ENCODE peak calls at places on chromosomes 7 and 10, in four cellular contexts. H, K, M and R are unnamed samples.

GRCh38 chr10:22319559-22320558 is 1.0 kb upstream of the BMI1 start:
- DNase-seq in H (no peak), K (no peak), M (no peak), R (peak)

GRCh38 chr10:21114683-21115082 is 217.6 kb upstream of the NEBL start:
- DNase-seq in H (no peak), K (no peak), M (no peak), R (no peak)

GRCh38 chr7:118492466-118492865 is 268.0 kb downstream of the ANKRD7 start:
- DNase-seq in H (no peak), K (no peak), M (no peak), R (no peak)

GRCh38 chr10:102549549-102549948 is 45.8 kb downstream of the SUFU start:
- DNase-seq in H (no peak), K (no peak), M (peak), R (no peak)

GRCh38 chr10:24904830-24905229 is 47.6 kb downstream of the PRTFDC1 start:
- DNase-seq in H (no peak), K (no peak), M (no peak), R (no peak)

GRCh38 chr10:69434926-69435325 is 16.3 kb upstream of the TSPAN15 start:
- DNase-seq in H (peak), K (no peak), M (no peak), R (no peak)

GRCh38 chr7:23471090-23471859 is 984 bp upstream of the IGF2BP3 start:
- DNase-seq in H (no peak), K (peak), M (no peak), R (peak)

GRCh38 chr10:18689498-18689897 is 30.3 kb downstream of the ARL5B start:
- DNase-seq in H (no peak), K (peak), M (no peak), R (peak)

GRCh38 chr7:82204694-82205093 is 238.9 kb downstream of the CACNA2D1 start:
- DNase-seq in H (no peak), K (no peak), M (peak), R (peak)

GRCh38 chr10:132652936-132653590 is 115.5 kb downstream of the INPP5A start:
- DNase-seq in H (no peak), K (no peak), M (no peak), R (no peak)

GRCh38 chr7:107661081-107661864 is 645 bp downstream of the SLC26A4 start:
- DNase-seq in H (peak), K (peak), M (no peak), R (peak)

GRCh38 chr10:90592903-90593302 is 264.9 kb downstream of the HTR7 start:
- DNase-seq in H (peak), K (peak), M (no peak), R (peak)

GRCh38 chr10:85959239-85959638 is 407.4 kb downstream of the GRID1 start:
- DNase-seq in H (no peak), K (no peak), M (no peak), R (no peak)

GRCh38 chr10:89086801-89087513 is 96.4 kb downstream of the FAS start:
- DNase-seq in H (peak), K (no peak), M (peak), R (peak)

GRCh38 chr7:140625908-140626868 is 14.4 kb downstream of the DENND2A start:
- DNase-seq in H (peak), K (peak), M (peak), R (peak)

GRCh38 chr10:133303206-133303605 is 5.5 kb downstream of the TUBGCP2 start:
- DNase-seq in H (no peak), K (no peak), M (no peak), R (no peak)

DNA sequence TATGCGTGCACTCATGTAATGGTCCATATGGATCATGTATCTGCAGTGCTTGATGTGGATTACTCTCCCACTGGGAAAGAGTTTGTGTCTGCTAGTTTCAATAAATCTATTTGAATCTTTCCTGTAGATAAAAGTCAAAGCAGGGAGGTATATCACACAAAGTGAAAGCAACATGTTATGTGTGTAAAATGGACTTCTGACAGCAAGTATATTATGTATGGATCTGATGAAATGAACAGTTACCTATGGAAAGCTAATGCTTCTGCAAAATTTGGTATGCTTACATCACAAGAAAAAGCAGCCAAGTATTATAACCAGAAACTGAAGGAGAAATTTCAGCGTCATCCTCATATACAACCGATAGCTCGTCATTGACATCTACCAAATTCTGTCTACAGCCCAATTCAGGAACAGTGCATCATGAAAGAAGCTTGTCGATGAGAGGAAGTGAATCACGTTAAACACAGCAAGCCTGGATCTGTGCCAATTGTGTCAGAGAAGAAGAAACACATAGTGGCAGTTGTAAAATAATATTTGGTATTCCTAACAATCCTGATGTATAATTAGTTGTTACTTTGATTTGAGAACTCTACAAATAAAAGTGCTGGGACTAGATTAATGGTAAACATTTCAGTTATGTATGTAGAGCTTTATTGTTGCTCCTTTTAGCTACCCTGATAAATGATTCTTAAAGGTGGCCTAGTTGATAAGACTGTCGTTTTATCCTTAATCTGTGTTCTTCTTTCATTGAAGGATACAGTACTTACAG is 14.2 kb upstream of the SYPL1 start:
- DNase-seq in H (no peak), K (no peak), M (no peak), R (no peak)
- H3K4me3 ChIP-seq in H (no peak), K (no peak), M (no peak), R (no peak)

DNA sequence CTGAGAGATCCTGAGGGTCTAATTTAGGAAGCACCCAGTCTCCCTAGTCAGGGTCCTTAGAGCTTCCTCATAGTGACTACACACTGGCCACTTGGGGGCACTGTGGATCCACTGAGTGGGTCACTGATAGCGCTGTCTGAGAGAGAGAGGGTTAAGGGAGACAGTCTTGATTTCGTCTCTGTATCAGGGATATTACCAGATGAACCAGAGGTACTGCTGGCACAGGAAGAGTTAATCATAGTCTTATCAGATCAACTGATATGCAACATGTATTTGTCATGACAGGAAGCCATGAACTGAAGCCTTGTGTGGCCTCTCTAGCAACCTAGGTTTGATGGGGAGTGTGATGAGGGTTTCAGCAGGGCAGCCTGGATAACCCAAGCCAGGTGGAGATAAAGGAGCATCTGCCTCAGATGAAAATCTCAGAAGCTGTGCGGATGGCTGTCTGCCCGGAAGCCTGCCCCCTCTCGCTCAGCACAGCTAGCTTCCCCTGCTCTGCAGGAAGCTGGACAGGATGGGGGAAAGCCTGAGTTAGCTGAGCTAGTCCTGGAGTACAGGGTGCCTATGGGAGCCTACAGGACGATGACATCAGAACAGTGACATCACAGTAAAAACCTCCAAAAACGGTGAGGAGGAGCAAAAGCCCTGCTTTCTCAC is 214.0 kb upstream of the PRSS1 start:
- DNase-seq in H (no peak), K (peak), M (no peak), R (peak)
- TF ChIP-seq CTCF in H (no peak), K (peak), M (peak), R (peak)

DNA sequence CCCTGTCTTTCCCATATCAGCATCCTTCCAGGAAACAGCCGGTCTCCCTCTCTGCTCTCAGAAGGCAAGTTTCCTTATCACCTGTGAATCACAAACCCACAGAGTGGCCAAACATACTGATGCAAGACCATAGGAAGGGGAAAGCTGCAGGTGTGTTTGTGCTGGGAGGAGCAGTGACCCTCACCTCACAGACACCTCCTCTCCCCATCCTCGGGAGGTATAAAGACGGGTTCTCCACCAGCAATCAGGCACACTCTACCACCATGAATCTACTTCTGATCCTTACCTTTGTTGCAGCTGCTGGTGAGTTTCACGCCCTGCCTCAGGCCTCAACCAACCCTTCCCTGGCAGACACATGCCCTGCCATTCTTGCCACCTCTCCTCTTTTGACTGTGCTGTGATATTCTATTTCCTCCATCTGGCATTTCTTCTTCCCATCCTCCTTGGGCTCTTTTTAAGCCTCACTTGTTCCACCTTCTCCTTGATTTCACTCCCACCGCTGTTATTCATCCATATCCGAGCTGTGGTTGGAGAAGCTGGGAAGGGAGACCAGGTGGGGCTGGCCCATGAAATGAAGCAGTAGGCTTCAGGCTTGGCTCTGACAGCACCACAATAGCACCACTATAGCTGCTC is at the start of gene PRSS2:
- DNase-seq in H (no peak), K (no peak), M (no peak), R (no peak)
- H3K4me3 ChIP-seq in H (no peak), K (no peak), M (no peak), R (no peak)

GRCh38 chr7:27727058-27727457 is 12.9 kb upstream of the TAX1BP1 start:
- DNase-seq in H (no peak), K (no peak), M (no peak), R (no peak)

GRCh38 chr7:27723086-27723485 is 16.9 kb upstream of the TAX1BP1 start:
- DNase-seq in H (no peak), K (no peak), M (no peak), R (no peak)
- TF ChIP-seq CTCF in H (no peak), K (no peak), M (peak), R (no peak)

GRCh38 chr7:149496642-149497391 is 792 bp downstream of the ZNF746 start:
- DNase-seq in H (no peak), K (peak), M (no peak), R (peak)

GRCh38 chr7:149493366-149493765 is 4.2 kb downstream of the ZNF746 start:
- DNase-seq in H (no peak), K (no peak), M (no peak), R (no peak)

GRCh38 chr7:149497467-149498261 is at the start of gene ZNF746:
- DNase-seq in H (peak), K (peak), M (peak), R (peak)

GRCh38 chr7:149494738-149495368 is 2.8 kb downstream of the ZNF746 start:
- DNase-seq in H (no peak), K (no peak), M (peak), R (peak)

GRCh38 chr7:149495785-149496641 is 1.6 kb downstream of the ZNF746 start:
- DNase-seq in H (peak), K (peak), M (peak), R (peak)
- H3K4me3 ChIP-seq in H (no peak), K (peak), M (peak), R (peak)

DNA sequence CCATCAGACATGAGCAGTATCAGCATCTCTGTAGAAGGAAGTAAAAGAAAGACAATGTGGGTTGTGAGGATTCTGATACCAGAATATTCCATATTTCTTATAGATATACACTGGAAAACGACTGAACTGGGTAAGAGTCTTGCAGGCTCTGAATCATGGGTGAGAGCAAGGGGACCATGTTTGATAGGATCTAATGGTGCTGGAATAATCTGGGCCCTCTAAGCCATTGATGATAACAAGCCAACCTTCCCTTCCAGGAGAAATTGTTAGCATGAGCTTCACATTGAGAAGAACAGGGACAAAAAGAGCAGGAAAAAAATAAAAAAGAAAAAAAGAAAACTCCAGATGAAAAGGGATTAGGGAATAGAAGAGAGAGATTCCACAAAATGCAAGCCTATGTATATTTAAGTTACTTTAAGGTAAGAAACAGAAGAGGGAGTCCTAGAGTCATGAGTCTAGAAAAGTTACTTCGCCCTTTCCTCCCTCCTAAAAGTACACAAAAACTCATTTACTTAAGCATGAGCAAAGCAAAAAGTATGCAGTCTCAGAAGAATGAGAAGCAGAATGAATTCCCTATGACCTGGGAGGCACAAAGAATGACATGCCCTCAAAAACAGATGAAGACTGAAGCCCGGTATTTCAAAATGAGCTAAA is 181.9 kb downstream of the TMEM26 start:
- DNase-seq in H (no peak), K (no peak), M (peak), R (peak)
- TF ChIP-seq CTCF in H (no peak), K (peak), M (peak), R (peak)

DNA sequence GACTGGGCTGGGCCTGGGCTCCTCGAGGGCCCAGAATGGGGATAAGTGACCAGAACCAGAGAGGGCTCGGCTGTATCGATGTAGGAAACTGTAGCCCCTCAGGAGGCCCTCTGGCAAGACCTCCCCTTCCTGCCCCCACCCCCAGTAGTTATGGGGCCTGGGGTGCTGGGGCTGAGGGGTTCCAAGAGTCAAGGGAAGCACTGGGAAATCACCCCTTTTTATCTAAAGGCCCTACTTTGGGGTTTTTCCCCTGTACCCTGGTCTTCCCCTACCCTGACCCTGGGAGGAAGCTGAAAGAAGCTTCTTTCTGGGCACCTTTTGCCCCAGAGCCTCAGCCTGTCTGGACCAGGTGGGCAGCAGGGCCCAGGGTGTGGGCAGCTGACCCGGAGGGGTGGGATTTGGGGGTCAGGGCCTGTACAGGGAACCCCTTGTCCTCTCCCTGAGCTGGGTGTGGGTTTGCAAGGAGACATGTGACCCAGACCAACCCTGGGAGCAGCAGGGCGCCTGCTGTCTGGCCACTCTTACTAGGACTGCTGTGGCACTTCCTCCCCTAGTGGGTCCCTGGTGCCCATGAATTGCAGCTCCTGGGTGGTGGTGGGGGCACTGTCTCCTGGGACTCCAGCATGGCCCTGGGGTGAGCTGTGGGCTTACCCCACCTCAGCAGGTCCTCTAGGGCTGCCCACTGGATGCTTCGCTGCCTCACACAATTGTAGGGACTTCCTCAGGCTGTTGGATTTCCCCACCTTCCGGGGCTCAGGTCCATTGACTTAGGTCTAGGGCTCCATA is 1.5 kb downstream of the IRF5 start:
- DNase-seq in H (peak), K (no peak), M (no peak), R (no peak)
- H3K4me3 ChIP-seq in H (no peak), K (no peak), M (no peak), R (no peak)